ENCODE peak calls at places on chromosome 22, in four cellular contexts. W is thoracic aorta, G is COLO829, Z is heart left ventricle. J is an unnamed sample.

GRCh38 chr22:41479671-41480396 is 10.9 kb downstream of the ACO2 start:
- DNase-seq in G (no peak), W (no peak), Z (no peak), J (no peak)

GRCh38 chr22:23365961-23366360 is 185.7 kb downstream of the BCR start:
- DNase-seq in G (no peak), Z (no peak), W (no peak), J (no peak)

GRCh38 chr22:48827904-48828555 is 999.6 kb downstream of the BRD1 start:
- DNase-seq in Z (no peak), W (no peak), G (no peak), J (no peak)

GRCh38 chr22:32780726-32781310 is 20.7 kb upstream of the TIMP3 start:
- DNase-seq in W (no peak), Z (no peak), G (no peak), J (no peak)

GRCh38 chr22:31944700-31945477 is 554 bp downstream of the YWHAH start:
- DNase-seq in Z (peak), W (no peak), G (no peak), J (peak)

GRCh38 chr22:36184433-36185035 is 17.1 kb downstream of the APOL4 start:
- DNase-seq in W (no peak), Z (no peak), G (no peak), J (peak)

GRCh38 chr22:27331526-27332281 is 469.9 kb downstream of the MN1 start:
- DNase-seq in G (no peak), W (peak), Z (no peak), J (peak)

GRCh38 chr22:29480262-29480511 is 169 bp downstream of the NEFH start:
- DNase-seq in Z (no peak), W (no peak), G (no peak), J (no peak)

GRCh38 chr22:42187646-42188045 is 57.0 kb upstream of the CYP2D6 start:
- DNase-seq in W (no peak), G (peak), Z (no peak), J (no peak)

J was measured in tibial nerve.